ENCODE peak calls at places on chromosome 1, in four cellular contexts. P is endothelial cell, U is GM23338, A is WERI-Rb-1. D is an unnamed sample.
A peak's percentile ranks its signal among the peaks of the same experiment; 100 is the strongest.

GRCh38 chr1:226974544-226975258 is 34.6 kb downstream of the COQ8A start:
- DNase-seq in U (no peak), P (no peak), A (no peak), D (no peak)

GRCh38 chr1:222060247-222060851 is 318.5 kb upstream of the DUSP10 start:
- DNase-seq in A (no peak), U (no peak), P (no peak), D (no peak)

GRCh38 chr1:47396671-47397196 is 19.4 kb upstream of the FOXE3 start:
- DNase-seq in P (no peak), U (no peak), A (no peak), D (no peak)

GRCh38 chr1:224427346-224427745 is 7.3 kb downstream of the WDR26 start:
- DNase-seq in A (no peak), U (no peak), P (no peak), D (no peak)

GRCh38 chr1:43527111-43527878 is 3.4 kb upstream of the PTPRF start:
- DNase-seq in U (no peak), A (no peak), P (no peak), D (no peak)

GRCh38 chr1:8443558-8444194 is 125.8 kb downstream of the SLC45A1 start:
- DNase-seq in U (peak; percentile 97), P (no peak), A (no peak), D (no peak)

GRCh38 chr1:2151906-2152305 is 42.7 kb downstream of the FAAP20 start:
- DNase-seq in P (no peak), U (no peak), A (no peak), D (no peak)

GRCh38 chr1:27517907-27518718 is 28.1 kb upstream of the WASF2 start:
- DNase-seq in A (no peak), U (no peak), P (no peak), D (no peak)

GRCh38 chr1:217029311-217030157 is 306.3 kb upstream of the ESRRG start:
- DNase-seq in P (no peak), U (no peak), A (no peak), D (peak; percentile 77)

GRCh38 chr1:224873645-224874369 is 55.7 kb upstream of the DNAH14 start:
- DNase-seq in U (no peak), P (no peak), A (no peak), D (no peak)

GRCh38 chr1:6166221-6166620 is 13.9 kb downstream of the CHD5 start:
- DNase-seq in U (no peak), A (no peak), P (no peak), D (no peak)
- TF ChIP-seq CTCF in U (no peak), A (no peak), P (no peak), D (no peak)

GRCh38 chr1:87334351-87335174 is 5.9 kb downstream of the LMO4 start:
- DNase-seq in A (peak; percentile 68), U (peak; percentile 78), P (peak; percentile 58), D (peak; percentile 51)
- TF ChIP-seq CTCF in A (peak; percentile 12), U (no peak), P (no peak), D (peak; percentile 33)

DNA sequence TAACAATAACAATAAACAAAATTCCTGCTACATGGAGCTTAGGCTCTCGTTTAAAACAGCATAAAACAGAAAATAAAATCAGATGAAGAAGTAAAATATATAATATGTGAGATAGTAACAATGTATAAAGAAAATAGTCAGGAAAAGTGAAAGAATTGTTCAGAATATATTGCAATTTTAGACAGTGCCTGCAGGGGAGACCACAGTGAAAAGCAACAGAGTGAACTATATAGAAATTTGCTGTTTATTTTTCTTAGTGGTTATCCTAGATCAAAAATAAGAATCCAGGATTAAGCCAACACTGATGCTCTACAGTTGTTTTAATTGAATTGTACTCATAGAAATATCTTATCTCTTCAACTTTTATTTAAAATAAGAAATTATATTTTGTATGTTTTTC is 1639.0 kb upstream of the B3GALT2 start:
- DNase-seq in P (no peak), U (no peak), A (no peak), D (no peak)
- TF ChIP-seq CTCF in P (peak; percentile 69), U (no peak), A (no peak), D (no peak)

DNA sequence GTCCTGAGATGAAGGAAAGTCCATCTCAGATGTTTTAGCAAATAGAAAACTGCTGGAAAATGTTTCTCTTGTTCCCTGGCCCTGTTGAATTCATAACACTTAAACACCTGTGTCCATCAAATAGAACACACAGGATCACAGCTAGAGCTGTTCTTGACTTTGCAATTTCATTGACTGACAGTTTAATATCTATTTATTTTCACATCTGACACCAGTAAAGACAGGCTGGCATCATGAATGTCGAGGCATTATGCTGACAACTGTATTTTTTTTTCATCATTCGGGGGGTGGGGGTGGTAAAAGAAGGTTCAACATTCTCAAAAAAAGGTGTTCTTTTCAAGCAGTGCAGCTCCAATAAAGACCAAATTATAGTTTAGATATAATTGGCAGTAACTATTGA is 591.2 kb upstream of the PTBP2 start:
- DNase-seq in U (no peak), A (no peak), P (no peak), D (no peak)
- TF ChIP-seq CTCF in U (no peak), A (no peak), P (no peak), D (no peak)